ENCODE peak calls at places on chromosomes 4 and X, in seven cellular contexts. R, C, Z, P, E, T and X are unnamed samples.

GRCh38 chr4:28686618-28687017 is 1826.0 kb downstream of the STIM2 start:
- DNase-seq in R (no peak), C (peak), Z (no peak), P (peak), E (peak), T (peak), X (peak)

GRCh38 chr4:134812611-134813010 is 611.0 kb upstream of the PABPC4L start:
- DNase-seq in R (no peak), C (no peak), Z (no peak), P (no peak), E (no peak), T (no peak), X (no peak)

GRCh38 chr4:7270121-7270520 is 77.8 kb downstream of the SORCS2 start:
- DNase-seq in R (no peak), C (no peak), Z (no peak), P (no peak), E (no peak), T (no peak), X (no peak)

GRCh38 chrX:108177321-108177990 is 85.9 kb downstream of the ATG4A start:
- DNase-seq in R (no peak), C (no peak), Z (no peak), P (no peak), E (no peak), T (no peak), X (no peak)

GRCh38 chr4:149135062-149135461 is 680.6 kb downstream of the IQCM start:
- DNase-seq in R (no peak), C (no peak), Z (no peak), P (no peak), E (no peak), T (no peak), X (no peak)

GRCh38 chr4:1241466-1241935 is 7.4 kb downstream of the CTBP1 start:
- DNase-seq in R (no peak), C (no peak), Z (no peak), P (no peak), E (peak), T (no peak), X (peak)

GRCh38 chrX:69238153-69238959 is 73.1 kb upstream of the PJA1 start:
- DNase-seq in R (no peak), C (no peak), Z (no peak), P (no peak), E (no peak), T (no peak), X (peak)

GRCh38 chr4:108188770-108189169 is 20.0 kb upstream of the LEF1 start:
- DNase-seq in R (no peak), C (no peak), Z (no peak), P (no peak), E (no peak), T (no peak), X (no peak)

GRCh38 chr4:72429397-72429889 is 139.6 kb downstream of the ADAMTS3 start:
- DNase-seq in R (no peak), C (no peak), Z (no peak), P (no peak), E (no peak), T (no peak), X (no peak)

GRCh38 chrX:71301195-71301924 is at the start of gene ITGB1BP2:
- DNase-seq in R (no peak), C (peak), Z (no peak), P (no peak), E (no peak), T (peak), X (no peak)

GRCh38 chr4:8176547-8177399 is 18.2 kb upstream of the ABLIM2 start:
- DNase-seq in R (peak), C (peak), Z (no peak), P (peak), E (peak), T (peak), X (peak)

GRCh38 chrX:141669689-141670088 is 28.9 kb downstream of the SPANXD start:
- DNase-seq in R (no peak), C (no peak), Z (no peak), P (no peak), E (no peak), T (no peak), X (no peak)

GRCh38 chr4:186722856-186723206 is 825 bp downstream of the FAT1 start:
- DNase-seq in R (no peak), C (no peak), Z (no peak), P (no peak), E (no peak), T (no peak), X (no peak)

GRCh38 chr4:169239236-169239905 is 31.4 kb downstream of the SH3RF1 start:
- DNase-seq in R (no peak), C (no peak), Z (no peak), P (no peak), E (no peak), T (no peak), X (no peak)

GRCh38 chr4:169246957-169247396 is 23.8 kb downstream of the SH3RF1 start:
- DNase-seq in R (no peak), C (no peak), Z (no peak), P (no peak), E (no peak), T (no peak), X (no peak)

GRCh38 chr4:169244210-169244609 is 26.5 kb downstream of the SH3RF1 start:
- DNase-seq in R (no peak), C (no peak), Z (no peak), P (no peak), E (no peak), T (no peak), X (no peak)

GRCh38 chr4:169241480-169241879 is 29.3 kb downstream of the SH3RF1 start:
- DNase-seq in R (no peak), C (no peak), Z (no peak), P (no peak), E (no peak), T (no peak), X (no peak)

DNA sequence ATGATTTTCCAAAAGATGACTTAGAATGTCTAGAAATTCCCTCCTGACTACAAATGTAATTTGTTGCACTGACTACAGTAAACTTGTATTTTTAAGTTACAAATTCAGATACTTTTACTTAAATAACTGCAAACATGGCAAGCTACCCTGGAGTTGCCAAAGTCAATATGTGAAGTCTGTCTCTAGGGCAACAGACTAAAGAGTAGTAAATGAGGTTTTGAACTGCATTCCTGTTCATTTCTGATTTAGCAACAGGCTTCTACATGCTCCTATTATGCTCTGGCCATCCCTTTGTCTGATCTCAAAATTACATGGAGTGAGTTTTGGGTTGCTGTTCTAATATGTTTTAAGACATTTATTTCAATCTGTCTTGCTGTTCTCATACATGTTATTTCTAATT is 26.9 kb downstream of the SH3RF1 start:
- DNase-seq in R (no peak), C (no peak), Z (no peak), P (no peak), E (no peak), T (peak), X (no peak)
- TF ChIP-seq TAF1 in R (no peak), C (no peak), Z (no peak), P (no peak), E (no peak), T (no peak), X (no peak)

GRCh38 chr4:167290684-167291083 is 56.4 kb upstream of the SPOCK3 start:
- DNase-seq in R (no peak), C (no peak), Z (no peak), P (no peak), E (no peak), T (no peak), X (peak)
- TF ChIP-seq TAF1 in R (no peak), C (no peak), Z (no peak), P (no peak), E (no peak), T (no peak), X (no peak)

GRCh38 chr4:87093443-87094123 is 126.8 kb downstream of the KLHL8 start:
- DNase-seq in R (peak), C (peak), Z (peak), P (no peak), E (peak), T (peak), X (peak)

GRCh38 chr4:87090305-87090704 is 130.1 kb downstream of the KLHL8 start:
- DNase-seq in R (no peak), C (no peak), Z (no peak), P (no peak), E (no peak), T (no peak), X (no peak)

GRCh38 chr4:87089368-87089767 is 131.1 kb downstream of the KLHL8 start:
- DNase-seq in R (no peak), C (no peak), Z (no peak), P (no peak), E (no peak), T (peak), X (no peak)

GRCh38 chr4:87088188-87088587 is 132.2 kb downstream of the KLHL8 start:
- DNase-seq in R (no peak), C (no peak), Z (no peak), P (no peak), E (no peak), T (no peak), X (no peak)

GRCh38 chr4:87092389-87093141 is 127.9 kb downstream of the KLHL8 start:
- DNase-seq in R (no peak), C (peak), Z (no peak), P (no peak), E (no peak), T (peak), X (peak)
- TF ChIP-seq TAF1 in R (no peak), C (no peak), Z (no peak), P (no peak), E (no peak), T (no peak), X (no peak)

GRCh38 chr4:110636231-110636676 is 13.4 kb upstream of the PITX2 start:
- DNase-seq in R (no peak), C (no peak), Z (no peak), P (no peak), E (no peak), T (no peak), X (no peak)
- TF ChIP-seq TAF1 in R (no peak), C (no peak), Z (no peak), P (no peak), E (no peak), T (no peak), X (no peak)

GRCh38 chr4:5788144-5788543 is 77.1 kb downstream of the EVC start:
- DNase-seq in R (no peak), C (no peak), Z (no peak), P (no peak), E (no peak), T (no peak), X (no peak)

GRCh38 chr4:5790546-5790857 is 79.5 kb downstream of the EVC start:
- DNase-seq in R (no peak), C (no peak), Z (no peak), P (no peak), E (no peak), T (no peak), X (no peak)

GRCh38 chr4:5793514-5793913 is 82.5 kb downstream of the EVC start:
- DNase-seq in R (no peak), C (no peak), Z (no peak), P (no peak), E (no peak), T (no peak), X (no peak)

GRCh38 chr4:5789141-5789540 is 78.1 kb downstream of the EVC start:
- DNase-seq in R (no peak), C (no peak), Z (no peak), P (no peak), E (no peak), T (no peak), X (no peak)

DNA sequence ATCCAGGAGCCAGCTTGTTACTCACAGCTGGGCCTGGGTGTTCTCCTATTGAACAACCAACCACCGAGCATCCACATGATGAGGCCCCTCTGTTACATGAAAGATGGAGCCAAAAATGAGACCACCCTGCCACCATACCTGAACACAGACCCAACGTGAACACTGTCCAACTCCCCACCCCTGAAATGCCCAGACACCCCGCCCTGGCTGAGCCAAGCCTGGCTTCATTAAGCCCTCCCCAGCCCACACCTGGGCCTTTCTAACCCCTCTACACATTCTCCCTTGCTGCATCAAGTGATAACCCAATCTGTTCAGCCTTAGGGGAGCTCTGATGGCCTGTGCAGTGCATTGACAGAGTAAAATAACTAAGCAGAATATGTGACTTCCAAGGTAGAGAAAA is 80.7 kb downstream of the EVC start:
- DNase-seq in R (no peak), C (no peak), Z (no peak), P (no peak), E (no peak), T (no peak), X (no peak)
- TF ChIP-seq TAF1 in R (no peak), C (no peak), Z (no peak), P (no peak), E (no peak), T (no peak), X (no peak)

DNA sequence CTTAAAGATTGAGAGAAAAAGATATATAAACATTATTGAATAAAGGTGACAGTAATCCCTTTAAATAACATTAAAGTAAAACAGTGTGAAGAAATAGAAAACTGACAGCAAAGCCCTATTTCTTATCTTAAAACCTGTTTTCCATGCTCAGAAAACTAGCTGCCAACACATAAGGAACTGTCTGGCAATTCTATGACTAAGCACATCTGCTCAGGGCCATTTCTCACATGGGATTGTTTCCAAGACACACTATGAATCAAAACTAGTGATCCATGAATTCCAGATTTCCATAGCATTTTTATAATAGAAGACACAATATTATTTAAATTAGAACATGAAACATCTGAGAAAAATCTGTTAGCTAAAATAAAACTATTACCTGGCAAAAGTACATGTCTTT is 113.4 kb downstream of the SCLT1 start:
- DNase-seq in R (no peak), C (peak), Z (no peak), P (no peak), E (no peak), T (no peak), X (peak)
- TF ChIP-seq TAF1 in R (no peak), C (no peak), Z (no peak), P (no peak), E (no peak), T (no peak), X (no peak)

DNA sequence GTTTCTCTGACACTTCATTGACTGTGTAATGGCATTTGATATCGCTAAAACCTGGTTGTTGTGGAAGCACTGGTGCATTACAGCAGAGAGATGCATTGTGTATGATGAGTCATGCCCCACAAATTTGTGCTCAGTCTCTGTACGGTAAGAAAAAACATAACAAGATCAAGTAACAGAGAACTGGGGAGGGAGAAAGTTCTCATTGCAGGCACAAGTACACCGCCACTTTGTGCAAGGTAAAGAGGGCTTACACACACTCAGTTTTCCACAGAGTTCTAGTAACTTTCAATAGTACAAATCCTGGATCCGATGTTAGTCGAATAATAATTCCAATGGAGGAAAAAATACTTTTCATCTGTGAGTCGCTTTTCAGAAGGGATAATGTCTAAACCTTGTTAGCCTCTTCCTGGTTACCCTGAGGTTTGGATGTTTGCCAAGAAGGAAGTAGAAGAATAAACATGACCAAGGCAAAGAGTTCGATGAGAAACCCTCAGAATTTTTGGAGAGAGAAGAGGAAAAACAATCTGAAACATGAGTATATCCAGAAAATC is 512.5 kb upstream of the SLIT2 start:
- DNase-seq in R (no peak), C (no peak), Z (no peak), P (no peak), E (no peak), T (no peak), X (no peak)
- TF ChIP-seq TAF1 in R (no peak), C (no peak), Z (no peak), P (no peak), E (no peak), T (no peak), X (peak)

GRCh38 chr4:147511005-147511660 is 30.2 kb downstream of the EDNRA start:
- DNase-seq in R (no peak), C (no peak), Z (no peak), P (no peak), E (no peak), T (no peak), X (peak)
- TF ChIP-seq TAF1 in R (no peak), C (no peak), Z (no peak), P (no peak), E (no peak), T (no peak), X (no peak)

DNA sequence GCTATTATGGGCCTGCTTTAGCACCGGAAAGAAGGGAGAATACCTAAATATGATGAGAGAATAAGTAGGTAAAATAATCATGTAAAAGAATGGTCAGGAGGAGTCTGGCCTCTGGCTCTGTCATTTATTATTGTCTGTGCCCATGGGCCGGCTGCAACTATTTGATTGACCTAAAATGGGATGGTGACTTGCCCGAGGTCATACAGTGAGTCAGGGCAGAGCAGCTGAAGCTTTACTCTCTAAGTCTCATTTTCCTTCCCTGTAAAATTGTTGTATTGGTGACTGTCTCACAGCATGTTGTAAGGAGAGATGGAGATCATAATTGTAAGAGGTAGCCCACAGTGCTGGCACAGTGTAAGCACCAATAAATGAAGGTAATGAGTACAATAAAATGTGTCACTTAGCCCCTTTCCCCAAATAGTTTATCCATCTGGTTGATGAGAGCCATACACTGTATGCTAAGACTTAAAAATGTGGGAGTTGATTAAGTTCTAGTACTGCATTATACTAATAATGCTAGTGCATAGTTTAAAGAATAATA is 39.6 kb downstream of the RUFY3 start:
- DNase-seq in R (no peak), C (no peak), Z (no peak), P (no peak), E (no peak), T (no peak), X (no peak)
- TF ChIP-seq TAF1 in R (no peak), C (no peak), Z (no peak), P (no peak), E (no peak), T (no peak), X (no peak)

DNA sequence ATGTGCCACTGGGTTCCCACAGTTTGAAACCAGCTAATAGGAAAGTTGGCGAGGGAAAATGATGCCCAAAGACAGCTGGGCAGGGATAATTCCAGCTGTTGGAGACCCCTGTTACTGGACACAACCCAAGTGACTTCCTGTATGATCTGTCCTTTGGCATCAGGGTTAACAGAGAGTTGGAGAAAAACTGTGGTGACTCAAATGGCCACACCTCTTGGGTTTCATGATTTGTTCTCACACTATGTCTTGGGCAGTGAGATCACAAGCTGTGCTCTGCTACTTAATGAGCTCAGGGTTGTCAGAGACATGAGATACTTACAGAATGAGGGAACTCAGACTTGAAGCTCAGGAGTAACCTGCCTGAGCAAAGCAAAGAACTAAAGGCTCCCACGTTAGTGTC is 3.9 kb downstream of the FGF16 start:
- DNase-seq in R (no peak), C (no peak), Z (no peak), P (no peak), E (no peak), T (no peak), X (no peak)
- TF ChIP-seq TAF1 in R (no peak), C (no peak), Z (no peak), P (no peak), E (no peak), T (no peak), X (no peak)